ENCODE peak calls at places on chromosomes 2 and 18, in nine cellular contexts. Y, J, R, Q, M, O, L, U and V are unnamed samples. For H3K36me3, the result is how much of the 10 kb centered on the place peaks cover.

GRCh38 chr2:207107551-207107950 is 58.2 kb downstream of the KLF7 start:
- DNase-seq in J (no peak), M (no peak), R (peak), L (no peak), Y (no peak), Q (no peak), U (no peak), O (no peak), V (no peak)

GRCh38 chr18:42752921-42753320 is 362.6 kb downstream of the RIT2 start:
- DNase-seq in L (no peak), M (peak), J (no peak), Q (peak), R (no peak), U (no peak), Y (no peak), O (no peak), V (no peak)

GRCh38 chr2:104874230-104874629 is 20.3 kb downstream of the POU3F3 start:
- DNase-seq in R (no peak), L (no peak), O (no peak), Q (no peak), J (no peak), Y (no peak), M (no peak), U (no peak), V (no peak)

GRCh38 chr2:1546023-1546591 is 132.8 kb downstream of the TPO start:
- DNase-seq in R (no peak), J (peak), Q (peak), O (peak), U (no peak), L (peak), M (peak), Y (no peak), V (peak)

GRCh38 chr2:196849895-196850294 is 40.7 kb upstream of the C2orf66 start:
- DNase-seq in U (no peak), M (peak), O (peak), L (peak), Y (no peak), Q (peak), J (peak), R (no peak), V (peak)

GRCh38 chr2:197813093-197813787 is 8.8 kb downstream of the PLCL1 start:
- DNase-seq in L (peak), J (peak), Y (no peak), Q (peak), R (no peak), M (no peak), O (peak), U (no peak), V (peak)

GRCh38 chr2:67938053-67938452 is 124.8 kb downstream of the C1D start:
- DNase-seq in J (peak), Q (no peak), O (no peak), M (no peak), R (no peak), Y (no peak), L (no peak), U (no peak), V (no peak)

GRCh38 chr2:197677056-197677455 is 1.7 kb upstream of the RFTN2 start:
- DNase-seq in J (no peak), R (no peak), Y (no peak), L (no peak), O (no peak), U (no peak), M (no peak), Q (no peak), V (peak)

GRCh38 chr18:58195278-58195721 is 151.3 kb downstream of the NEDD4L start:
- DNase-seq in R (no peak), M (peak), O (peak), U (peak), L (no peak), Y (no peak), J (peak), Q (peak), V (no peak)

GRCh38 chr2:222652856-222653255 is 3.0 kb downstream of the FARSB start:
- DNase-seq in U (no peak), O (no peak), Y (no peak), J (peak), R (no peak), M (no peak), Q (no peak), L (no peak), V (no peak)

GRCh38 chr2:185181901-185182300 is 556.7 kb upstream of the FSIP2 start:
- DNase-seq in J (peak), R (no peak), M (no peak), O (no peak), U (no peak), L (no peak), Q (no peak), Y (no peak), V (no peak)

GRCh38 chr18:79816092-79816491 is 18.4 kb downstream of the KCNG2 start:
- DNase-seq in Y (peak), U (no peak), O (no peak), R (no peak), Q (no peak), J (no peak), M (no peak), L (no peak), V (no peak)

GRCh38 chr2:43127208-43127940 is 99.0 kb downstream of the ZFP36L2 start:
- DNase-seq in Y (no peak), R (peak), U (peak), M (peak), O (peak), J (no peak), L (no peak), Q (peak), V (no peak)

GRCh38 chr2:214410918-214411554 is at the start of gene VWC2L:
- DNase-seq in M (peak), R (peak), Y (peak), O (peak), J (peak), Q (peak), L (peak), U (peak), V (peak)

GRCh38 chr2:101704816-101705565 is 7.5 kb downstream of the MAP4K4 start:
- DNase-seq in U (no peak), L (peak), Y (no peak), M (no peak), Q (no peak), R (no peak), J (peak), O (no peak), V (peak)

GRCh38 chr2:171598713-171599319 is 76.5 kb downstream of the CYBRD1 start:
- DNase-seq in Q (peak), U (no peak), L (peak), O (peak), J (peak), R (no peak), Y (no peak), M (peak), V (peak)

GRCh38 chr18:26477828-26478466 is 70.4 kb downstream of the KCTD1 start:
- DNase-seq in Q (no peak), R (no peak), M (no peak), J (peak), L (no peak), U (no peak), O (no peak), Y (no peak), V (no peak)

GRCh38 chr2:156589381-156590079 is 153.4 kb downstream of the GPD2 start:
- DNase-seq in R (no peak), J (peak), Q (peak), O (peak), U (no peak), M (peak), L (peak), Y (no peak), V (peak)

GRCh38 chr2:190974629-190975361 is 39.2 kb downstream of the STAT1 start:
- DNase-seq in O (no peak), J (no peak), U (no peak), Y (no peak), R (no peak), Q (no peak), L (no peak), M (no peak), V (no peak)

GRCh38 chr2:190977505-190977904 is 36.5 kb downstream of the STAT1 start:
- DNase-seq in O (no peak), R (no peak), J (no peak), Y (no peak), M (no peak), Q (no peak), L (no peak), U (no peak), V (no peak)

GRCh38 chr2:190978389-190979053 is 35.5 kb downstream of the STAT1 start:
- DNase-seq in M (no peak), Q (no peak), R (no peak), L (peak), U (no peak), J (peak), Y (no peak), O (no peak), V (peak)

GRCh38 chr2:190973726-190974628 is 40.0 kb downstream of the STAT1 start:
- DNase-seq in R (no peak), M (no peak), Q (no peak), L (no peak), Y (no peak), O (no peak), U (no peak), J (no peak), V (no peak)

GRCh38 chr2:190976521-190976920 is 37.5 kb downstream of the STAT1 start:
- DNase-seq in O (no peak), R (no peak), Q (no peak), Y (no peak), J (no peak), U (no peak), L (no peak), M (no peak), V (no peak)
- H3K36me3 ChIP-seq in O (half or more), R (under half), Q (half or more), Y (half or more), J (under half), U (under half), L (under half), M (under half), V (under half)

DNA sequence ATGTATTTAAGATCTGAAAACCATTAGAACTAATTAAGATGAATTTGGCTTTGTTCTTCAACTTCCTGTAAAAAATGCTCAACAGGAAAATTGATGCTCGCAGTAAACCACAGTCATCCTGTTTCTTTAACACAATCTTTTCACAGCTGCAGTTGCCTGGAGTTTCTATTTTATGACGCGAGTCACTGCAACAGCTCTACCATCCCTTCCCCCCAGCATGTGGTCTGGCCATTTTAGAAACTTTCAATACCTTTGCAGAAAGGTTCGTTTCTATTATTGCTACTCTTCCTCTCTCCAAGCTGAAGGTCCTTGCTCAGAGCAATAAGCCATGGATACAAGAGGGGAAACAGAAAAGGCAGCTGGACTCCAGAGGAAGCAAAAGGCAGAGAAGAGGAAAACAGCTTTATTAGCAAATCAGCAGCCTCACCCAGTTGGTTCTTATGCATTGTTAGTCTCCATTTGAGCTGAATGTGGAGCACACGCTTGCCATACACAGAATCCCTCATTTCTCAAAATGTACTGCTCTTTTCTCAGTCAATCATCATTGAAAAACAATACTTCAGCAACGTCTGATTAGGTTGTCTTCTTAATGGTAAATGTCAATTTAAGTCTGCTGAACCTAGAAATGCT is 3.9 kb downstream of the WIPF1 start:
- DNase-seq in R (no peak), Q (peak), Y (no peak), L (peak), J (no peak), U (no peak), O (peak), M (peak), V (peak)
- H3K4me3 ChIP-seq in R (peak), Q (no peak), Y (no peak), L (no peak), J (no peak), U (no peak), O (peak), M (no peak), V (peak)

GRCh38 chr18:251572-251971 is 16.3 kb downstream of the THOC1 start:
- DNase-seq in Q (no peak), L (no peak), O (no peak), R (no peak), U (no peak), M (no peak), J (no peak), Y (no peak), V (no peak)
- H3K36me3 ChIP-seq in Q (half or more), L (under half), O (half or more), R (under half), U (under half), M (under half), J (under half), Y (half or more), V (under half)

GRCh38 chr2:36404312-36404711 is 48.7 kb downstream of the CRIM1 start:
- DNase-seq in J (peak), R (no peak), U (no peak), Q (no peak), M (no peak), Y (no peak), L (peak), O (peak), V (peak)
- H3K4me3 ChIP-seq in J (no peak), R (no peak), U (no peak), Q (no peak), M (no peak), Y (no peak), L (no peak), O (peak), V (no peak)